ENCODE peak calls at places on chromosome 1, in five cellular contexts. S is CD8-positive, alpha-beta T cell; U is kidney epithelial cell; E is heart left ventricle; C is astrocyte of the spinal cord. W is an unnamed sample.

GRCh38 chr1:3695326-3696217 is 43.3 kb downstream of the TP73 start:
- DNase-seq in C (no peak), S (no peak), U (no peak), E (peak), W (peak)

GRCh38 chr1:64280001-64280400 is 76.6 kb downstream of the UBE2U start:
- DNase-seq in C (no peak), E (no peak), U (no peak), S (no peak), W (no peak)

GRCh38 chr1:85449356-85449755 is 15.6 kb downstream of the DDAH1 start:
- DNase-seq in E (no peak), S (no peak), C (no peak), U (no peak), W (no peak)

GRCh38 chr1:14598498-14599172 is at the start of gene KAZN:
- DNase-seq in C (peak), E (peak), U (no peak), S (no peak), W (peak)

GRCh38 chr1:205421728-205422127 is at the start of gene LEMD1:
- DNase-seq in S (no peak), C (no peak), E (no peak), U (no peak), W (no peak)

GRCh38 chr1:234531181-234532132 is 52.5 kb upstream of the TARBP1 start:
- DNase-seq in E (peak), S (no peak), U (no peak), C (peak), W (peak)

GRCh38 chr1:7299994-7300393 is 471.1 kb upstream of the VAMP3 start:
- DNase-seq in C (peak), E (no peak), S (no peak), U (peak), W (peak)

GRCh38 chr1:31127266-31127665 is 61.7 kb upstream of the PUM1 start:
- DNase-seq in S (no peak), U (no peak), C (peak), E (no peak), W (peak)

GRCh38 chr1:176878750-176879536 is 285.6 kb downstream of the ASTN1 start:
- DNase-seq in C (no peak), S (no peak), E (no peak), U (no peak), W (no peak)
- TF ChIP-seq CTCF in C (peak), S (no peak), E (no peak), U (no peak), W (no peak)

GRCh38 chr1:66778969-66779368 is 22.1 kb downstream of the INSL5 start:
- DNase-seq in S (no peak), U (no peak), C (no peak), E (no peak), W (no peak)
- H3K4me3 ChIP-seq in S (no peak), U (no peak), C (no peak), E (no peak), W (no peak)

DNA sequence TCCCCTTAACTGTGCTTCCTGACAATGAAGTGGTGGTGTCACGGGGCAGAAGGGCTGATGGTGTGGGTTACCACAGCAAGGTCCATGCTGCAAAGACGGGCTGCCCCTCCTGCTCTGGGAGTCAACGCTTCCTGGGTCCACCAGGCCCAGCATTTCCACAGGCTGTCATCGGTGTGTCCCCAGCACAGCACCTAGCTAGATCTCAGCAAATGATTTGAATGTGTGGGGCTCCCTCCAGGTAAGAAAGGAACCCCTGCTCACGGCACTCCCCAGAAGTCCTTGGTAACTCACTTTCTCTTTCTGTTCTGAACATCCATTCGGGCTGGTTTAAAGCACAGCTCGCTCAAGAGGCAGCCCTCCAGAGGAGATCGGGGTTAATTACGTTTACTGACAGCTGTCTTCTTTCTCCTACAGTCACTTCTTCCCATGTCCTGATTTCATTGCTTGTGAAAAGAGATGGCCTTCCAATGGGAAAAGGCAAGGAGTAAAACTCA is 27.3 kb downstream of the HIVEP3 start:
- DNase-seq in C (no peak), S (peak), U (no peak), E (no peak), W (no peak)
- TF ChIP-seq CTCF in C (peak), S (peak), U (peak), E (no peak), W (no peak)

DNA sequence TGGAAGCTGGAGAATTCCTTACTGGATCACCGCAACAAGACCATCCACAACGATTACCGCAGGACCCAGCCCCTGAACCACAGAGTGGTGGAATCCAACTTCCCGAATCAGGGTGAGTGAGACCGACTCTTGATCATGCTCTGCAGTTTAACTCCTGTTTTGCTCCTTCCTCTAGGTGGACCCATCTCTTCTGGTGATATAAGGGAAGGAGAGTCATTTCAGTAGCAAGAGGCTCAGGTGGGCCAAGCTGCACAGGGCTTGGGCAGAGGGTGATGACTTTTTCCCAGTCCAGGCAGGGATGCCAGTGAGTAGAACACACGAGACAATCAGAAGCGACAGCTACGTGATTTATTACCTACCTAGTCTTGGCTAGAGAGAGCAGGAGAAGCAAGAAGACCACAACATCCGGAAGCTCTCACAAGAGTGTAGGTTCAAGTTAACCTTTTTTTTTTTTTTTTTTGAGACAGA is 25.2 kb downstream of the CA6 start:
- DNase-seq in S (no peak), E (no peak), U (no peak), C (no peak), W (no peak)
- H3K4me3 ChIP-seq in S (peak), E (no peak), U (no peak), C (no peak), W (no peak)

DNA sequence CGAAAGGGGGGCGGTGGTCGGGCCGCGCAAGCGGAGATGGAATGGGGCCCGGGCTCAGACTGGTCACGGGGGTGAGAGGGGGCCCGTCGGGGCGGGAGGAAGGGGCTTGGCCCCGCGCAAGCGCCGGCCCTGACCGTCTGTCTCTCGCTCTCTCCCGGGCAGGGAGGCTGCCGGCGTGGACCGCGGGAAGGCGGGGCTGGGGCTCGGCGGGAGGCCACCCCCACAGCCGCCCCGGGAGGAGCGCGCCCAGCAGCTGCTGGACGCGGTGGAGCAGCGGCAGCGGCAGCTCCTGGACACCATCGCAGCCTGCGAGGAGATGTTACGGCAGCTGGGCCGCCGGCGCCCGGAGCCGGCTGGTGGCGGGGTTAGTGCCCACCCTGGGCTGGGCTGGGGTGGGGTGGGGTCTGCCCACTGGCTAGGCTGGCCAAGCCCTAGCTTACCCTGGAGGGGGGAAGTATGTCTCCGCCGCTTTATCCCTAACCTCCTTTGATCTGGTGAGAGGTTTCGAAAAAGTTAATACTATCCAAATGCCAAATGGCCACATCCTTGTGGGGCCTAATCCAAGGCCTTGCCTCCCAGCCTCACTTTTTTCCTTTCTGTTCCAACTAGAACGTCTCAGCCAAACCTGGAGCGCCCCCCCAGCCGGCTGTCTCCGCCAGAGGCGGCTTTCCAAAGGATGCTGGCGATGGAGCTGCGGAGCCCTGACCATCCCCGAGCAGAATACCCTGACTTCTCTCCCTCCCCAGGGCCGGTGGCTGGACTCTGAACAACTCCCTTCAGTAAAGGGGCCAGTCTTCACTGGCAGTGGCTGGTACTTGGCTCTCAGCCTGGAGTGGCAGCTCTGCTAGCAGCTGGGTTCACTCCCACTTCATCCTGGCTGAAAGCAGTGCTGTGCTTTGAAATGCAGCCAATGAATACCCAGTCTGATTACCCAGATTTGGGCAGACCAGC is 636 bp upstream of the YRDC start:
- DNase-seq in S (no peak), E (peak), U (no peak), C (peak), W (peak)
- TF ChIP-seq CTCF in S (no peak), E (no peak), U (no peak), C (no peak), W (no peak)